ENCODE peak calls at places on chromosomes 12 and 14, in five cellular contexts. O is stimulated activated CD4-positive, alpha-beta T cell treated with anti-CD3 and anti-CD28 coated beads, TNF-alpha, amount 100 ng/mL, for 1 hour; T is CD8-positive, alpha-beta memory T cell; S is stimulated activated CD8-positive, alpha-beta memory T cell treated with anti-CD3 and anti-CD28 coated beads, Interleukin-4, amount 100 ng/mL, for 24 hours; P is NCI-H460. U is an unnamed sample.

GRCh38 chr12:124506145-124506831 is 61.1 kb downstream of the NCOR2 start:
- DNase-seq in P (no peak), O (no peak), S (no peak), T (no peak), U (peak; percentile 58)

GRCh38 chr14:105861985-105862465 is 335.6 kb downstream of the TMEM121 start:
- DNase-seq in O (no peak), P (no peak), T (peak; percentile 53), S (no peak), U (no peak)

GRCh38 chr12:124822218-124822617 is 41.4 kb downstream of the SCARB1 start:
- DNase-seq in O (no peak), T (no peak), S (no peak), P (no peak), U (no peak)

GRCh38 chr12:2451025-2451424 is 343.7 kb upstream of the FKBP4 start:
- DNase-seq in P (no peak), T (no peak), O (no peak), S (no peak), U (no peak)

GRCh38 chr14:76045773-76046172 is 60.2 kb downstream of the IFT43 start:
- DNase-seq in O (no peak), T (no peak), S (no peak), P (no peak), U (no peak)

GRCh38 chr14:34797747-34798583 is 77.2 kb downstream of the BAZ1A start:
- DNase-seq in T (no peak), S (no peak), O (no peak), P (no peak), U (no peak)

GRCh38 chr12:13505224-13505623 is 308.7 kb downstream of the EMP1 start:
- DNase-seq in T (no peak), S (no peak), O (no peak), P (no peak), U (no peak)

GRCh38 chr12:63955831-63956685 is 111.6 kb downstream of the SRGAP1 start:
- DNase-seq in S (no peak), P (peak; percentile 8), T (no peak), O (no peak), U (peak; percentile 66)

GRCh38 chr12:51632598-51632997 is 41.6 kb downstream of the SCN8A start:
- DNase-seq in P (no peak), T (no peak), O (no peak), S (no peak), U (no peak)

GRCh38 chr12:25054076-25054782 is 105.3 kb upstream of the BCAT1 start:
- DNase-seq in T (no peak), O (no peak), S (no peak), P (no peak), U (no peak)

GRCh38 chr12:127728285-127728684 is 538.7 kb upstream of the TMEM132C start:
- DNase-seq in P (no peak), S (no peak), O (no peak), T (no peak), U (no peak)

GRCh38 chr14:68576496-68577244 is 216.2 kb downstream of the ZFP36L1 start:
- DNase-seq in O (no peak), P (no peak), S (no peak), T (no peak), U (no peak)

GRCh38 chr12:95336387-95337067 is 118.9 kb downstream of the VEZT start:
- DNase-seq in P (peak; percentile 39), O (no peak), S (no peak), T (no peak), U (peak; percentile 90)

GRCh38 chr14:50050171-50050570 is 66.2 kb downstream of the VCPKMT start:
- DNase-seq in O (no peak), P (no peak), S (no peak), T (no peak), U (no peak)

GRCh38 chr12:12032771-12033588 is 37.8 kb upstream of the BCL2L14 start:
- DNase-seq in P (peak; percentile 65), O (peak; percentile 39), T (peak; percentile 75), S (peak; percentile 49), U (peak; percentile 93)

GRCh38 chr14:73740921-73741326 is 26.7 kb upstream of the PNMA1 start:
- DNase-seq in S (no peak), O (no peak), T (no peak), P (no peak), U (no peak)

GRCh38 chr12:105031061-105031807 is 45.1 kb downstream of the NOPCHAP1 start:
- DNase-seq in T (no peak), S (no peak), O (no peak), P (no peak), U (no peak)

GRCh38 chr12:42299392-42300308 is 26.2 kb downstream of the ZCRB1 start:
- DNase-seq in O (no peak), P (no peak), T (peak; percentile 60), S (peak; percentile 47), U (no peak)

GRCh38 chr14:56099081-56099797 is 19.0 kb upstream of the PELI2 start:
- DNase-seq in S (no peak), T (no peak), O (no peak), P (no peak), U (no peak)

U was measured in Ammon's horn.